ENCODE peak calls at places on chromosomes 12 and 14, in ten cellular contexts. I, B, S, E, W, Z, F, C, L and P are unnamed samples.
A peak's percentile ranks its signal among the peaks of the same experiment; 100 is the strongest.

GRCh38 chr12:28742791-28743190 is 406.3 kb upstream of the FAR2 start:
- DNase-seq in W (no peak), L (no peak), F (no peak), S (no peak), E (no peak), Z (no peak), B (no peak), C (peak; percentile 44), I (no peak), P (no peak)

GRCh38 chr12:69066420-69067373 is 133.7 kb upstream of the CPM start:
- DNase-seq in S (no peak), B (no peak), W (no peak), E (peak; percentile 75), C (no peak), L (no peak), I (no peak), F (no peak), Z (no peak), P (no peak)

GRCh38 chr14:87966816-87967215 is 26.2 kb downstream of the GALC start:
- DNase-seq in C (peak; percentile 78), W (no peak), I (no peak), B (no peak), E (no peak), Z (no peak), F (no peak), L (no peak), S (no peak), P (no peak)

GRCh38 chr14:103188691-103189480 is 65.6 kb downstream of the TNFAIP2 start:
- DNase-seq in F (no peak), I (no peak), L (peak; percentile 45), E (peak; percentile 82), Z (peak; percentile 52), B (peak; percentile 61), W (no peak), S (peak; percentile 44), C (no peak), P (peak; percentile 48)

GRCh38 chr12:103596981-103597380 is 9.9 kb downstream of the STAB2 start:
- DNase-seq in S (no peak), C (no peak), I (no peak), L (no peak), F (no peak), W (no peak), B (no peak), Z (no peak), E (no peak), P (no peak)

GRCh38 chr12:3631272-3631637 is 121.7 kb downstream of the CRACR2A start:
- DNase-seq in I (no peak), B (no peak), Z (no peak), F (no peak), S (no peak), L (no peak), W (no peak), C (no peak), E (no peak), P (no peak)

GRCh38 chr14:67766035-67766680 is 50.2 kb downstream of the ZFYVE26 start:
- DNase-seq in F (no peak), L (no peak), E (no peak), Z (no peak), C (no peak), I (no peak), W (no peak), B (peak; percentile 36), S (no peak), P (no peak)

GRCh38 chr12:118866346-118866745 is 115.0 kb upstream of the SRRM4 start:
- DNase-seq in W (no peak), E (peak; percentile 86), Z (no peak), F (no peak), C (no peak), I (no peak), L (no peak), B (no peak), S (no peak), P (no peak)

GRCh38 chr14:104976198-104977007 is 1.8 kb downstream of the AHNAK2 start:
- DNase-seq in F (peak; percentile 88), E (peak; percentile 92), Z (peak; percentile 86), I (peak; percentile 89), W (peak; percentile 97), C (peak; percentile 78), L (peak; percentile 91), S (peak; percentile 83), B (peak; percentile 92), P (peak; percentile 87)

GRCh38 chr12:109951751-109952150 is 44.4 kb downstream of the GIT2 start:
- DNase-seq in I (peak; percentile 22), W (peak; percentile 72), S (peak; percentile 37), Z (no peak), B (no peak), C (peak; percentile 66), L (no peak), E (peak; percentile 84), F (no peak), P (peak; percentile 54)

GRCh38 chr12:50951112-50951511 is 1.2 kb upstream of the HIGD1C start:
- DNase-seq in L (no peak), I (no peak), E (no peak), F (no peak), C (no peak), B (no peak), S (no peak), Z (no peak), W (no peak), P (no peak)

GRCh38 chr12:27645671-27646070 is 50.6 kb upstream of the REP15 start:
- DNase-seq in I (no peak), F (no peak), B (no peak), Z (no peak), W (no peak), L (no peak), C (no peak), S (no peak), E (no peak), P (no peak)

GRCh38 chr12:53048033-53048779 is 1.7 kb upstream of the TNS2 start:
- DNase-seq in L (peak; percentile 74), C (no peak), I (peak; percentile 49), S (peak; percentile 82), W (peak; percentile 64), Z (peak; percentile 67), F (peak; percentile 83), B (peak; percentile 75), E (peak; percentile 93), P (peak; percentile 91)
- TF ChIP-seq CTCF in L (no peak), C (peak; percentile 15), I (peak; percentile 24), S (no peak), W (peak; percentile 50), Z (peak; percentile 15), F (peak; percentile 13), B (no peak), E (peak; percentile 23), P (peak; percentile 31)

GRCh38 chr12:19518209-19518608 is 78.9 kb downstream of the AEBP2 start:
- DNase-seq in I (no peak), S (no peak), L (no peak), W (no peak), E (no peak), Z (no peak), B (no peak), F (no peak), C (no peak), P (no peak)

GRCh38 chr12:19517583-19517982 is 78.3 kb downstream of the AEBP2 start:
- DNase-seq in W (no peak), F (no peak), S (no peak), C (no peak), Z (no peak), I (no peak), L (no peak), B (no peak), E (no peak), P (no peak)

GRCh38 chr12:19515179-19515578 is 75.9 kb downstream of the AEBP2 start:
- DNase-seq in E (no peak), I (no peak), C (peak; percentile 55), F (no peak), Z (no peak), W (no peak), B (no peak), L (no peak), S (no peak), P (no peak)

GRCh38 chr12:19525236-19525635 is 85.9 kb downstream of the AEBP2 start:
- DNase-seq in L (no peak), W (no peak), S (no peak), Z (no peak), I (no peak), B (no peak), F (no peak), C (no peak), E (no peak), P (no peak)

DNA sequence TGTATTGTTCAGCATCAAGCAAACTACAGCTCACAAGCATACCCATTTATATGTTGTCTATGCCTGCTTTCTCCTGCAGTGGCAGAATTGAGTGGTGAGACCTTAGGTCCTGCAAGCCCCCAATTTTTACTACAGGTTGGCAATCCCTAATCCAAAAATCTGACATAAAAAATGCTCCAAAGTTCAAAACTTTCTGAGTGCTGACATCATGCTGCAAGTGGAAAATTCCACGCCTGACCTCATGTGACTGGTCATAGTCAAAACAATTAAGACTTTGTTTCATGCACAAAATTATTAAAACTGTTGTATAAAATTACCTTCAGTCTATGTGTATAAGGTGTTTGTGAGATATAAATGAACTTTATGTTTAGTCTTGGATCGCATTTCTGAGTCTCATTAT is 81.4 kb downstream of the AEBP2 start:
- DNase-seq in C (no peak), I (no peak), L (no peak), E (no peak), F (no peak), B (no peak), S (no peak), W (no peak), Z (no peak), P (no peak)
- H3K36me3 ChIP-seq in C (peaks cover 2% of the 10 kb centered on the region), I (peaks cover 2% of the 10 kb centered on the region), L (no peaks in the 10 kb centered on the region), E (peaks cover 34% of the 10 kb centered on the region), F (no peaks in the 10 kb centered on the region), B (no peaks in the 10 kb centered on the region), S (peaks cover 30% of the 10 kb centered on the region), W (peaks cover 9% of the 10 kb centered on the region), Z (no peaks in the 10 kb centered on the region), P (peaks cover 10% of the 10 kb centered on the region)

GRCh38 chr12:131783915-131784541 is 44.2 kb upstream of the MMP17 start:
- DNase-seq in W (no peak), E (peak; percentile 83), B (no peak), C (peak; percentile 89), F (no peak), L (no peak), Z (no peak), I (no peak), S (no peak), P (peak; percentile 69)
- TF ChIP-seq CTCF in W (no peak), E (no peak), B (no peak), C (no peak), F (no peak), L (no peak), Z (no peak), I (no peak), S (no peak), P (no peak)

DNA sequence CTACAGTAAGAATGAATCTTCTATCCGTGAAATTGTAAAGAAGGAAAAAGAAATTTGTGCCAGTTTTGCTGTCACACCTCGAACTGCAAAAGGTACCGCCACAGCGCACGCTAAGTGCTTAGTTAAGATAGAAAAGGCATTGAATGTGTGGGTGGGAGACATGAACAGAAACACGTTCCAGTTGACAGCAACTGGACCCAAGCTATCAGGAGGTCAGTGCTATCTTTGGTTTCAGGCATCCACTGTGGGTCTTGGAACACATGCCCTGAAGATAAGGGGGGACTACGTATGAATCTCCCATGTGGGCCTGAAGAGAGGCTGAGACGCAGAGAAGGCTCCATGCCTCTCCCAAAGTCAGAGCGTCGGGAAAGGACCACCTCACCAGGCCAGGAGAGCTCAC is 9.8 kb downstream of the IFFO1 start:
- DNase-seq in C (no peak), W (no peak), Z (no peak), F (no peak), B (no peak), I (no peak), E (no peak), S (no peak), L (no peak), P (no peak)
- H3K36me3 ChIP-seq in C (peaks cover 1% of the 10 kb centered on the region), W (no peaks in the 10 kb centered on the region), Z (peaks cover 3% of the 10 kb centered on the region), F (no peaks in the 10 kb centered on the region), B (peaks cover 3% of the 10 kb centered on the region), I (peaks cover 66% of the 10 kb centered on the region), E (peaks cover 58% of the 10 kb centered on the region), S (peaks cover 78% of the 10 kb centered on the region), L (no peaks in the 10 kb centered on the region), P (peaks cover 48% of the 10 kb centered on the region)

GRCh38 chr14:52547526-52547925 is 4.8 kb downstream of the TXNDC16 start:
- DNase-seq in C (no peak), F (no peak), W (no peak), I (no peak), L (no peak), S (no peak), Z (no peak), E (no peak), B (no peak), P (no peak)
- TF ChIP-seq CTCF in C (no peak), F (no peak), W (no peak), I (peak; percentile 27), L (no peak), S (no peak), Z (no peak), E (peak; percentile 44), B (no peak), P (no peak)